ENCODE peak calls at places on chromosomes 2 and 18, in five cellular contexts. One of them, this sample, is unnamed.

GRCh38 chr18:72419914-72420313 is 124.2 kb downstream of the CBLN2 start:
- DNase-seq in ovary: no peak
- DNase-seq in uterus: no peak
- DNase-seq in GM23248: no peak
- DNase-seq in CD4-positive, CD25-positive, alpha-beta regulatory T cell: no peak
- DNase-seq in this sample: peak; percentile 5

GRCh38 chr18:48161911-48162698 is 231.6 kb upstream of the SMAD2 start:
- DNase-seq in ovary: no peak
- DNase-seq in uterus: no peak
- DNase-seq in CD4-positive, CD25-positive, alpha-beta regulatory T cell: no peak
- DNase-seq in GM23248: no peak
- DNase-seq in this sample: no peak

GRCh38 chr18:3960142-3960541 is 495.0 kb downstream of the DLGAP1 start:
- DNase-seq in CD4-positive, CD25-positive, alpha-beta regulatory T cell: no peak
- DNase-seq in uterus: no peak
- DNase-seq in ovary: no peak
- DNase-seq in GM23248: no peak
- DNase-seq in this sample: no peak

GRCh38 chr2:213246665-213247281 is 37.5 kb upstream of the SPAG16 start:
- DNase-seq in ovary: peak; percentile 46
- DNase-seq in uterus: no peak
- DNase-seq in CD4-positive, CD25-positive, alpha-beta regulatory T cell: peak; percentile 54
- DNase-seq in GM23248: peak; percentile 64
- DNase-seq in this sample: peak; percentile 26

GRCh38 chr2:112869258-112869842 is 32.8 kb upstream of the IL1B start:
- DNase-seq in GM23248: peak; percentile 82
- DNase-seq in CD4-positive, CD25-positive, alpha-beta regulatory T cell: no peak
- DNase-seq in ovary: no peak
- DNase-seq in uterus: peak; percentile 42
- DNase-seq in this sample: peak; percentile 94

GRCh38 chr18:13264091-13264777 is 45.7 kb downstream of the LDLRAD4 start:
- DNase-seq in CD4-positive, CD25-positive, alpha-beta regulatory T cell: no peak
- DNase-seq in uterus: no peak
- DNase-seq in GM23248: no peak
- DNase-seq in ovary: no peak
- DNase-seq in this sample: no peak

GRCh38 chr2:18178736-18179349 is 300.4 kb downstream of the KCNS3 start:
- DNase-seq in GM23248: peak; percentile 65
- DNase-seq in uterus: no peak
- DNase-seq in CD4-positive, CD25-positive, alpha-beta regulatory T cell: peak; percentile 3
- DNase-seq in ovary: no peak
- DNase-seq in this sample: peak; percentile 22

GRCh38 chr2:219059725-219060682 is 717 bp downstream of the IHH start:
- DNase-seq in ovary: no peak
- DNase-seq in uterus: no peak
- DNase-seq in CD4-positive, CD25-positive, alpha-beta regulatory T cell: no peak
- DNase-seq in GM23248: peak; percentile 24
- DNase-seq in this sample: no peak

GRCh38 chr2:171630812-171631626 is 56.2 kb upstream of the DYNC1I2 start:
- DNase-seq in ovary: no peak
- DNase-seq in CD4-positive, CD25-positive, alpha-beta regulatory T cell: no peak
- DNase-seq in uterus: no peak
- DNase-seq in GM23248: no peak
- DNase-seq in this sample: no peak

GRCh38 chr18:21991081-21991534 is 178.3 kb upstream of the GATA6 start:
- DNase-seq in GM23248: no peak
- DNase-seq in CD4-positive, CD25-positive, alpha-beta regulatory T cell: no peak
- DNase-seq in ovary: no peak
- DNase-seq in uterus: no peak
- DNase-seq in this sample: no peak

GRCh38 chr2:71897836-71898235 is 249.8 kb downstream of the CYP26B1 start:
- DNase-seq in ovary: no peak
- DNase-seq in uterus: no peak
- DNase-seq in CD4-positive, CD25-positive, alpha-beta regulatory T cell: no peak
- DNase-seq in GM23248: no peak
- DNase-seq in this sample: no peak

GRCh38 chr2:236939751-236940229 is 145.9 kb upstream of the COPS8 start:
- DNase-seq in GM23248: peak; percentile 65
- DNase-seq in ovary: no peak
- DNase-seq in uterus: no peak
- DNase-seq in CD4-positive, CD25-positive, alpha-beta regulatory T cell: no peak
- DNase-seq in this sample: no peak

GRCh38 chr2:172672114-172672513 is 63.5 kb upstream of the RAPGEF4 start:
- DNase-seq in CD4-positive, CD25-positive, alpha-beta regulatory T cell: no peak
- DNase-seq in uterus: no peak
- DNase-seq in GM23248: peak; percentile 62
- DNase-seq in ovary: no peak
- DNase-seq in this sample: no peak

GRCh38 chr2:102618452-102619413 is 620 bp upstream of the SLC9A2 start:
- DNase-seq in CD4-positive, CD25-positive, alpha-beta regulatory T cell: no peak
- DNase-seq in GM23248: peak; percentile 36
- DNase-seq in ovary: no peak
- DNase-seq in uterus: no peak
- DNase-seq in this sample: peak; percentile 10

GRCh38 chr2:1766400-1766799 is 22.1 kb upstream of the PXDN start:
- DNase-seq in ovary: no peak
- DNase-seq in GM23248: no peak
- DNase-seq in uterus: no peak
- DNase-seq in CD4-positive, CD25-positive, alpha-beta regulatory T cell: no peak
- DNase-seq in this sample: no peak

GRCh38 chr2:46164581-46165301 is 132.5 kb upstream of the EPAS1 start:
- DNase-seq in CD4-positive, CD25-positive, alpha-beta regulatory T cell: no peak
- DNase-seq in GM23248: peak; percentile 92
- DNase-seq in ovary: peak; percentile 85
- DNase-seq in uterus: peak; percentile 95
- DNase-seq in this sample: peak; percentile 90

GRCh38 chr2:237864030-237864931 is 4.9 kb downstream of the RAMP1 start:
- DNase-seq in ovary: no peak
- DNase-seq in GM23248: no peak
- DNase-seq in CD4-positive, CD25-positive, alpha-beta regulatory T cell: no peak
- DNase-seq in uterus: peak; percentile 76
- DNase-seq in this sample: no peak

GRCh38 chr2:55157474-55157884 is 74.6 kb downstream of the CLHC1 start:
- DNase-seq in GM23248: peak; percentile 91
- DNase-seq in uterus: no peak
- DNase-seq in CD4-positive, CD25-positive, alpha-beta regulatory T cell: no peak
- DNase-seq in ovary: no peak
- DNase-seq in this sample: peak; percentile 60

GRCh38 chr18:67381608-67382150 is 134.8 kb downstream of the DSEL start:
- DNase-seq in uterus: no peak
- DNase-seq in GM23248: no peak
- DNase-seq in CD4-positive, CD25-positive, alpha-beta regulatory T cell: no peak
- DNase-seq in ovary: no peak
- DNase-seq in this sample: no peak

GRCh38 chr2:176613358-176614032 is 344.3 kb downstream of the MTX2 start:
- DNase-seq in GM23248: peak; percentile 61
- DNase-seq in ovary: no peak
- DNase-seq in CD4-positive, CD25-positive, alpha-beta regulatory T cell: no peak
- DNase-seq in uterus: peak; percentile 49
- DNase-seq in this sample: peak; percentile 60

GRCh38 chr2:203819434-203820133 is 48.0 kb upstream of the CTLA4 start:
- DNase-seq in CD4-positive, CD25-positive, alpha-beta regulatory T cell: no peak
- DNase-seq in ovary: no peak
- DNase-seq in uterus: no peak
- DNase-seq in GM23248: no peak
- DNase-seq in this sample: no peak

GRCh38 chr18:9612215-9612830 is 2.0 kb downstream of the PPP4R1 start:
- DNase-seq in GM23248: peak; percentile 75
- DNase-seq in ovary: no peak
- DNase-seq in CD4-positive, CD25-positive, alpha-beta regulatory T cell: peak; percentile 15
- DNase-seq in uterus: no peak
- DNase-seq in this sample: peak; percentile 24

GRCh38 chr2:169711751-169712509 is 17.7 kb downstream of the PHOSPHO2 start:
- DNase-seq in uterus: no peak
- DNase-seq in CD4-positive, CD25-positive, alpha-beta regulatory T cell: no peak
- DNase-seq in GM23248: no peak
- DNase-seq in ovary: no peak
- DNase-seq in this sample: no peak

GRCh38 chr2:54512663-54513363 is 56.7 kb downstream of the SPTBN1 start:
- DNase-seq in ovary: no peak
- DNase-seq in CD4-positive, CD25-positive, alpha-beta regulatory T cell: no peak
- DNase-seq in GM23248: no peak
- DNase-seq in uterus: no peak
- DNase-seq in this sample: no peak

GRCh38 chr2:239874636-239875356 is 150.3 kb downstream of the NDUFA10 start:
- DNase-seq in ovary: no peak
- DNase-seq in CD4-positive, CD25-positive, alpha-beta regulatory T cell: no peak
- DNase-seq in GM23248: no peak
- DNase-seq in uterus: no peak
- DNase-seq in this sample: no peak

GRCh38 chr2:208326016-208326415 is 60.0 kb downstream of the PIKFYVE start:
- DNase-seq in CD4-positive, CD25-positive, alpha-beta regulatory T cell: no peak
- DNase-seq in GM23248: no peak
- DNase-seq in ovary: no peak
- DNase-seq in uterus: no peak
- DNase-seq in this sample: no peak
- H3K36me3 ChIP-seq in CD4-positive, CD25-positive, alpha-beta regulatory T cell: peaks cover 80% of the 10 kb centered on the region
- H3K36me3 ChIP-seq in GM23248: peaks cover 63% of the 10 kb centered on the region
- H3K36me3 ChIP-seq in ovary: no peaks in the 10 kb centered on the region
- H3K36me3 ChIP-seq in uterus: no peaks in the 10 kb centered on the region
- H3K36me3 ChIP-seq in this sample: peaks cover 31% of the 10 kb centered on the region

GRCh38 chr2:38075436-38076249 is at the start of gene CYP1B1:
- DNase-seq in ovary: peak; percentile 48
- DNase-seq in uterus: peak; percentile 64
- DNase-seq in GM23248: peak; percentile 61
- DNase-seq in CD4-positive, CD25-positive, alpha-beta regulatory T cell: no peak
- DNase-seq in this sample: no peak

GRCh38 chr2:38074775-38075435 is 1.0 kb downstream of the CYP1B1 start:
- DNase-seq in CD4-positive, CD25-positive, alpha-beta regulatory T cell: no peak
- DNase-seq in GM23248: peak; percentile 64
- DNase-seq in ovary: peak; percentile 43
- DNase-seq in uterus: no peak
- DNase-seq in this sample: peak; percentile 34

GRCh38 chr2:38077431-38077769 is 1.4 kb upstream of the CYP1B1 start:
- DNase-seq in GM23248: no peak
- DNase-seq in CD4-positive, CD25-positive, alpha-beta regulatory T cell: no peak
- DNase-seq in ovary: no peak
- DNase-seq in uterus: no peak
- DNase-seq in this sample: no peak

GRCh38 chr2:38076710-38077430 is 919 bp upstream of the CYP1B1 start:
- DNase-seq in uterus: peak; percentile 82
- DNase-seq in ovary: peak; percentile 78
- DNase-seq in CD4-positive, CD25-positive, alpha-beta regulatory T cell: no peak
- DNase-seq in GM23248: peak; percentile 98
- DNase-seq in this sample: peak; percentile 98

GRCh38 chr2:38076250-38076709 is 329 bp upstream of the CYP1B1 start:
- DNase-seq in ovary: peak; percentile 76
- DNase-seq in GM23248: peak; percentile 94
- DNase-seq in CD4-positive, CD25-positive, alpha-beta regulatory T cell: no peak
- DNase-seq in uterus: peak; percentile 86
- DNase-seq in this sample: peak; percentile 82
- H3K4me3 ChIP-seq in ovary: peak overlapping the region; percentile 44
- H3K4me3 ChIP-seq in GM23248: peak overlapping the region; percentile 73
- H3K4me3 ChIP-seq in CD4-positive, CD25-positive, alpha-beta regulatory T cell: no peak overlapping the region
- H3K4me3 ChIP-seq in uterus: peak overlapping the region; percentile 65
- H3K4me3 ChIP-seq in this sample: peak overlapping the region; percentile 60

DNA sequence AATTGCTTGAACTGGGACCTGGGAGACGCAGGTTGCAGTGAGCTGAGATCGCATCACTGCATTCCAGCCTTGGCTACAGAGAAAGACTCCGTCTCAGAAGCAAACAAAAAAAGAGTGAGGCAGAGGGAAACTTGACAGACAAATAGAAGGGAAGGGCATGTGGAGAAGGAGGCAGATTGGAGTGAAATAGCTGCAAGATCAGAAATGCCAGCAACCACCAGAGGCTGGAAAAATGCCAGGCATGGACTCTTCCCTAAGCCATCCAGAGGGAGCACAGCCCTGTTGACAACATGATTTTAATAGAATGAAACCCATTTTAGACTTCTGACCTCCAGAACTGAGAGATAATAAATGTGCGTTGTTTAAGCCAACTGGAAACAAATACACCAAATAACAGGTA is 447.2 kb upstream of the SPHKAP start:
- DNase-seq in ovary: no peak
- DNase-seq in uterus: no peak
- DNase-seq in GM23248: no peak
- DNase-seq in CD4-positive, CD25-positive, alpha-beta regulatory T cell: no peak
- DNase-seq in this sample: no peak
- H3K9me3 ChIP-seq in ovary: no peaks in the 10 kb centered on the region
- H3K9me3 ChIP-seq in uterus: no peaks in the 10 kb centered on the region
- H3K9me3 ChIP-seq in GM23248: no peaks in the 10 kb centered on the region
- H3K9me3 ChIP-seq in CD4-positive, CD25-positive, alpha-beta regulatory T cell: no peaks in the 10 kb centered on the region
- H3K9me3 ChIP-seq in this sample: no peaks in the 10 kb centered on the region

GRCh38 chr2:181915096-181915495 is 23.6 kb downstream of the ITPRID2 start:
- DNase-seq in uterus: no peak
- DNase-seq in GM23248: no peak
- DNase-seq in CD4-positive, CD25-positive, alpha-beta regulatory T cell: no peak
- DNase-seq in ovary: no peak
- DNase-seq in this sample: no peak
- H3K36me3 ChIP-seq in uterus: no peaks in the 10 kb centered on the region
- H3K36me3 ChIP-seq in GM23248: peaks cover 81% of the 10 kb centered on the region
- H3K36me3 ChIP-seq in CD4-positive, CD25-positive, alpha-beta regulatory T cell: peaks cover 35% of the 10 kb centered on the region
- H3K36me3 ChIP-seq in ovary: no peaks in the 10 kb centered on the region
- H3K36me3 ChIP-seq in this sample: peaks cover 88% of the 10 kb centered on the region

GRCh38 chr2:109674894-109675534 is 60.9 kb downstream of the SOWAHC start:
- DNase-seq in ovary: no peak
- DNase-seq in uterus: no peak
- DNase-seq in GM23248: peak; percentile 54
- DNase-seq in CD4-positive, CD25-positive, alpha-beta regulatory T cell: no peak
- DNase-seq in this sample: peak; percentile 60
- H3K4me3 ChIP-seq in ovary: no peak overlapping the region
- H3K4me3 ChIP-seq in uterus: no peak overlapping the region
- H3K4me3 ChIP-seq in GM23248: no peak overlapping the region
- H3K4me3 ChIP-seq in CD4-positive, CD25-positive, alpha-beta regulatory T cell: no peak overlapping the region
- H3K4me3 ChIP-seq in this sample: no peak overlapping the region

GRCh38 chr2:140873915-140874531 is 1256.8 kb downstream of the LRP1B start:
- DNase-seq in ovary: no peak
- DNase-seq in uterus: no peak
- DNase-seq in GM23248: no peak
- DNase-seq in CD4-positive, CD25-positive, alpha-beta regulatory T cell: no peak
- DNase-seq in this sample: no peak
- H3K9me3 ChIP-seq in ovary: no peaks in the 10 kb centered on the region
- H3K9me3 ChIP-seq in uterus: no peaks in the 10 kb centered on the region
- H3K9me3 ChIP-seq in GM23248: no peaks in the 10 kb centered on the region
- H3K9me3 ChIP-seq in CD4-positive, CD25-positive, alpha-beta regulatory T cell: no peaks in the 10 kb centered on the region
- H3K9me3 ChIP-seq in this sample: peaks cover 14% of the 10 kb centered on the region

GRCh38 chr18:79738565-79739439 is 58.9 kb upstream of the KCNG2 start:
- DNase-seq in ovary: no peak
- DNase-seq in GM23248: no peak
- DNase-seq in CD4-positive, CD25-positive, alpha-beta regulatory T cell: no peak
- DNase-seq in uterus: no peak
- DNase-seq in this sample: no peak

GRCh38 chr18:79740741-79741700 is 56.7 kb upstream of the KCNG2 start:
- DNase-seq in ovary: no peak
- DNase-seq in GM23248: no peak
- DNase-seq in CD4-positive, CD25-positive, alpha-beta regulatory T cell: no peak
- DNase-seq in uterus: no peak
- DNase-seq in this sample: no peak

GRCh38 chr18:79737426-79737825 is 57.8 kb downstream of the CTDP1 start:
- DNase-seq in ovary: no peak
- DNase-seq in CD4-positive, CD25-positive, alpha-beta regulatory T cell: no peak
- DNase-seq in GM23248: no peak
- DNase-seq in uterus: no peak
- DNase-seq in this sample: no peak

GRCh38 chr18:79738041-79738461 is 58.4 kb downstream of the CTDP1 start:
- DNase-seq in GM23248: no peak
- DNase-seq in uterus: no peak
- DNase-seq in CD4-positive, CD25-positive, alpha-beta regulatory T cell: no peak
- DNase-seq in ovary: no peak
- DNase-seq in this sample: no peak

GRCh38 chr18:79739440-79739778 is 58.3 kb upstream of the KCNG2 start:
- DNase-seq in ovary: no peak
- DNase-seq in CD4-positive, CD25-positive, alpha-beta regulatory T cell: no peak
- DNase-seq in uterus: no peak
- DNase-seq in GM23248: no peak
- DNase-seq in this sample: no peak
- H3K36me3 ChIP-seq in ovary: no peaks in the 10 kb centered on the region
- H3K36me3 ChIP-seq in CD4-positive, CD25-positive, alpha-beta regulatory T cell: peaks cover 83% of the 10 kb centered on the region
- H3K36me3 ChIP-seq in uterus: no peaks in the 10 kb centered on the region
- H3K36me3 ChIP-seq in GM23248: peaks cover 11% of the 10 kb centered on the region
- H3K36me3 ChIP-seq in this sample: no peaks in the 10 kb centered on the region